ENCODE peak calls at places on chromosome 14, in four cellular contexts. One of them, this sample, is unnamed.

GRCh38 chr14:90970167-90970600 is 90.3 kb downstream of the RPS6KA5 start:
- DNase-seq in Peyer's patch: no peak
- DNase-seq in endothelial cell of umbilical vein: peak; percentile 58
- DNase-seq in heart left ventricle: no peak
- DNase-seq in this sample: peak; percentile 5

GRCh38 chr14:56650075-56650474 is 70.5 kb downstream of the TMEM260 start:
- DNase-seq in Peyer's patch: no peak
- DNase-seq in endothelial cell of umbilical vein: peak; percentile 15
- DNase-seq in heart left ventricle: peak; percentile 26
- DNase-seq in this sample: no peak

GRCh38 chr14:89004195-89004594 is 179.7 kb downstream of the TTC8 start:
- DNase-seq in Peyer's patch: no peak
- DNase-seq in heart left ventricle: no peak
- DNase-seq in endothelial cell of umbilical vein: no peak
- DNase-seq in this sample: no peak

GRCh38 chr14:72558721-72559120 is 335.2 kb downstream of the DPF3 start:
- DNase-seq in heart left ventricle: no peak
- DNase-seq in endothelial cell of umbilical vein: peak; percentile 28
- DNase-seq in Peyer's patch: no peak
- DNase-seq in this sample: peak; percentile 50

GRCh38 chr14:77869350-77869749 is 69.4 kb downstream of the ADCK1 start:
- DNase-seq in endothelial cell of umbilical vein: no peak
- DNase-seq in heart left ventricle: no peak
- DNase-seq in Peyer's patch: no peak
- DNase-seq in this sample: no peak

GRCh38 chr14:90472632-90473031 is 75.8 kb downstream of the CALM1 start:
- DNase-seq in Peyer's patch: no peak
- DNase-seq in heart left ventricle: no peak
- DNase-seq in endothelial cell of umbilical vein: no peak
- DNase-seq in this sample: no peak

GRCh38 chr14:64293976-64294671 is at the start of gene ESR2:
- DNase-seq in heart left ventricle: peak; percentile 30
- DNase-seq in endothelial cell of umbilical vein: peak; percentile 49
- DNase-seq in Peyer's patch: peak; percentile 53
- DNase-seq in this sample: no peak

GRCh38 chr14:24879661-24880381 is 170.1 kb downstream of the STXBP6 start:
- DNase-seq in heart left ventricle: no peak
- DNase-seq in Peyer's patch: no peak
- DNase-seq in endothelial cell of umbilical vein: no peak
- DNase-seq in this sample: no peak

GRCh38 chr14:89598548-89599186 is 181.6 kb upstream of the FOXN3 start:
- DNase-seq in heart left ventricle: no peak
- DNase-seq in endothelial cell of umbilical vein: no peak
- DNase-seq in Peyer's patch: no peak
- DNase-seq in this sample: no peak

GRCh38 chr14:100662850-100663527 is 63.7 kb upstream of the DLK1 start:
- DNase-seq in Peyer's patch: peak; percentile 82
- DNase-seq in heart left ventricle: peak; percentile 53
- DNase-seq in endothelial cell of umbilical vein: peak; percentile 66
- DNase-seq in this sample: peak; percentile 69

GRCh38 chr14:95199298-95199983 is 42.1 kb upstream of the DICER1 start:
- DNase-seq in endothelial cell of umbilical vein: no peak
- DNase-seq in Peyer's patch: no peak
- DNase-seq in heart left ventricle: no peak
- DNase-seq in this sample: no peak

GRCh38 chr14:55220230-55220629 is 28.8 kb upstream of the DLGAP5 start:
- DNase-seq in Peyer's patch: no peak
- DNase-seq in endothelial cell of umbilical vein: no peak
- DNase-seq in heart left ventricle: no peak
- DNase-seq in this sample: no peak

GRCh38 chr14:48504921-48505320 is 829.5 kb upstream of the MDGA2 start:
- DNase-seq in endothelial cell of umbilical vein: no peak
- DNase-seq in Peyer's patch: no peak
- DNase-seq in heart left ventricle: no peak
- DNase-seq in this sample: no peak

GRCh38 chr14:94310248-94310647 is 12.9 kb downstream of the SERPINA6 start:
- DNase-seq in Peyer's patch: no peak
- DNase-seq in endothelial cell of umbilical vein: no peak
- DNase-seq in heart left ventricle: no peak
- DNase-seq in this sample: no peak

GRCh38 chr14:64541261-64541970 is 875 bp downstream of the HSPA2 start:
- DNase-seq in heart left ventricle: no peak
- DNase-seq in Peyer's patch: no peak
- DNase-seq in endothelial cell of umbilical vein: peak; percentile 29
- DNase-seq in this sample: no peak

GRCh38 chr14:24613241-24613640 is 3.8 kb upstream of the GZMH start:
- DNase-seq in Peyer's patch: no peak
- DNase-seq in heart left ventricle: no peak
- DNase-seq in endothelial cell of umbilical vein: no peak
- DNase-seq in this sample: no peak

GRCh38 chr14:91405241-91405721 is 12.3 kb downstream of the CCDC88C start:
- DNase-seq in Peyer's patch: no peak
- DNase-seq in heart left ventricle: no peak
- DNase-seq in endothelial cell of umbilical vein: no peak
- DNase-seq in this sample: no peak

GRCh38 chr14:55271572-55272414 is 572 bp downstream of the FBXO34 start:
- DNase-seq in Peyer's patch: peak; percentile 84
- DNase-seq in endothelial cell of umbilical vein: peak; percentile 79
- DNase-seq in heart left ventricle: peak; percentile 73
- DNase-seq in this sample: peak; percentile 71

GRCh38 chr14:24289649-24290283 is 9.8 kb downstream of the DHRS1 start:
- DNase-seq in Peyer's patch: no peak
- DNase-seq in heart left ventricle: no peak
- DNase-seq in endothelial cell of umbilical vein: no peak
- DNase-seq in this sample: no peak

GRCh38 chr14:30373053-30373849 is 185.7 kb upstream of the G2E3 start:
- DNase-seq in heart left ventricle: no peak
- DNase-seq in endothelial cell of umbilical vein: no peak
- DNase-seq in Peyer's patch: no peak
- DNase-seq in this sample: no peak

GRCh38 chr14:101077511-101078074 is 174.1 kb upstream of the RTL1 start:
- DNase-seq in heart left ventricle: no peak
- DNase-seq in endothelial cell of umbilical vein: peak; percentile 73
- DNase-seq in Peyer's patch: no peak
- DNase-seq in this sample: no peak

GRCh38 chr14:65137648-65138317 is 35.5 kb upstream of the MAX start:
- DNase-seq in endothelial cell of umbilical vein: no peak
- DNase-seq in Peyer's patch: no peak
- DNase-seq in heart left ventricle: no peak
- DNase-seq in this sample: no peak

GRCh38 chr14:100894416-100894815 is 9.1 kb downstream of the RTL1 start:
- DNase-seq in endothelial cell of umbilical vein: no peak
- DNase-seq in Peyer's patch: peak; percentile 8
- DNase-seq in heart left ventricle: no peak
- DNase-seq in this sample: no peak

GRCh38 chr14:64745511-64746041 is 41.4 kb downstream of the PLEKHG3 start:
- DNase-seq in heart left ventricle: no peak
- DNase-seq in endothelial cell of umbilical vein: no peak
- DNase-seq in Peyer's patch: no peak
- DNase-seq in this sample: no peak

DNA sequence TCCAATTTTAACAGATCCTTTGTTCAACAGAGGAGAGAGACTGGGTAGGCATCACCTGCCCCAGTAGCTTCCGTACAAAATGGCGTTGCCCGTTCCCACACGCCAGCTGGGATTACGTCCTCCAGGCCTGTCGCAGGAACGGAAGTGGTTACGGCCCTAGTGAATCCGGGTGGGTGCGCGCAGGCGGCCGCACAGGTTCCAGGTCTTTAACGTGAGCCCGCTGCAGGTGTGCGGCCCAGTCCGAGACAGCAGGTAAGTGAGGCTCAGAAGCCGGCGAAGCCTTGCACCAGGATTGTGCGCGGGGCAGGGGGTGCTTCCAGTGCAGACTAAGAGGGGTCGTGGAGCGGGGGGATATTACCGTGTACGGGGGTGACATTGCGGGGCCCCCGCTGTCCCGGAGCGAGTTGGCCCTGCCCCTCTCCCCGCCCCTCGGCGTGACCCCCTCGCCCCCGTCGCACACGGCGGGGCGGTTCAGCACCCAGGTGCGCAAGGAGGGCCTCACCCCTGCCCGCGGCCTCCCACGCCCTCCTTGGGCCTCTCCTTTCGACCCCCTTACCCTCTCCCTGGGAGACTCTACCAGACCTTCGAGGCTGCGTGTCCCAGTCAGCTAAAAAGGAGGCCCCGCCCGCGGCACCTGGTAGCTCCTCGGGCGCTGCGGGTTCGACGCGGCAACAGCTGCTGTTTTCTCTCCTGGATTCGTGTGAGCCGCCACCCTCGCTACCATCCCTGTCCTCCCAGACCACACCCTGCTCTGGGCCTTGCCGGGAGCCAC is at the start of gene EXD2:
- DNase-seq in heart left ventricle: peak; percentile 92
- DNase-seq in endothelial cell of umbilical vein: peak; percentile 65
- DNase-seq in Peyer's patch: peak; percentile 90
- DNase-seq in this sample: peak; percentile 69
- TF ChIP-seq POLR2A in heart left ventricle: no peak
- TF ChIP-seq POLR2A in endothelial cell of umbilical vein: no peak
- TF ChIP-seq POLR2A in Peyer's patch: no peak
- TF ChIP-seq POLR2A in this sample: peak; percentile 19

GRCh38 chr14:75985618-75986438 is at the start of gene IFT43:
- DNase-seq in Peyer's patch: peak; percentile 93
- DNase-seq in endothelial cell of umbilical vein: peak; percentile 83
- DNase-seq in heart left ventricle: peak; percentile 94
- DNase-seq in this sample: peak; percentile 67
- TF ChIP-seq POLR2A in Peyer's patch: no peak
- TF ChIP-seq POLR2A in endothelial cell of umbilical vein: no peak
- TF ChIP-seq POLR2A in heart left ventricle: no peak
- TF ChIP-seq POLR2A in this sample: no peak

DNA sequence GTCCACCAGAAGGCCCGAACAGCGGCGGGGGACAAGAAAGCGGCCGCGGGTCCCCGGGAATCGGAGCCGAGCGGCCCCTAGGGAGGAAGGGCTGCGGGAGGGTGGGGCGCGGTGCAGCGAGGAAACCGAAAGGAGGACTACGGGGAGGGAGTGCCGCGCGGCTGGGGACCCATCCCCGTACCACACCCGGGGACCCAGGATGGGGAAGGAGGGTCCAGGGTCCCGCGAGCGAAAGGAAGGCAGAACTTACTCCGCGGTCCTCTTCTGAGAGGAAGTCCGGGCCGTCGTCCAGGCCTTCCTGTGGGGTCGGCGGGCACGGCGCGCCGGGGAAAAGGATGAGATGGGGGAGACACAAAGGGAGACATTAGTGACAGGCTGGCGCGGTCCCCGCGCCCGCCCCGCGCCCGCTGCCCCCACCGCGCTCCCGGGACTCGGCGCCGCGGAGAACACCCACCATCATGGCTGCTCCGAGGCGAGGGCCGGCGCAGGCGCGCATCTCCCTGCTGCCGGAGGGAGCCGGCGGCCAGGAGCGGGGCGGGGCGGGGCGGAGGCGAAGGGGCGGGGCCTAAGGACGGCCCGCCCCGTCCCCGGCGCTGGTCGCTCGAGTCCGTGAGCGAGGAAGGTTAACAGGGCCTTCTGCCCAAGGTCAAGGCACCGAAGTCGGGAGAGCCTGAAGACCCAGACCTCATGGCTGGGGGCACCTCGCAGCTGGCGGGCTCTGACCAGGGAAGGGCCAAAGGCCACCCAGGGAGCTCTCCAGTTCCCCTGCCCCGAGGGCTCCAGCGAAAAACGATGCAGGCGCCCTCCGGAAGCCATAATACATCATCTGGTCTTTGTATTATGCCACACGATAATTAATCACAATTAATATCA is at the start of gene SNX6:
- DNase-seq in Peyer's patch: peak; percentile 88
- DNase-seq in heart left ventricle: peak; percentile 85
- DNase-seq in endothelial cell of umbilical vein: peak; percentile 77
- DNase-seq in this sample: peak; percentile 95
- TF ChIP-seq POLR2A in Peyer's patch: peak; percentile 64
- TF ChIP-seq POLR2A in heart left ventricle: no peak
- TF ChIP-seq POLR2A in endothelial cell of umbilical vein: peak; percentile 75
- TF ChIP-seq POLR2A in this sample: peak; percentile 58

GRCh38 chr14:58390830-58391229 is 4.9 kb upstream of the TOMM20L start:
- DNase-seq in endothelial cell of umbilical vein: no peak
- DNase-seq in Peyer's patch: no peak
- DNase-seq in heart left ventricle: no peak
- DNase-seq in this sample: no peak

GRCh38 chr14:58398895-58399294 is 3.2 kb downstream of the TOMM20L start:
- DNase-seq in Peyer's patch: no peak
- DNase-seq in endothelial cell of umbilical vein: no peak
- DNase-seq in heart left ventricle: no peak
- DNase-seq in this sample: no peak

GRCh38 chr14:58398495-58398894 is 2.8 kb downstream of the TOMM20L start:
- DNase-seq in endothelial cell of umbilical vein: no peak
- DNase-seq in heart left ventricle: no peak
- DNase-seq in Peyer's patch: no peak
- DNase-seq in this sample: no peak

GRCh38 chr14:58395815-58396626 is at the start of gene TOMM20L:
- DNase-seq in Peyer's patch: peak; percentile 88
- DNase-seq in heart left ventricle: peak; percentile 78
- DNase-seq in endothelial cell of umbilical vein: peak; percentile 68
- DNase-seq in this sample: peak; percentile 28

DNA sequence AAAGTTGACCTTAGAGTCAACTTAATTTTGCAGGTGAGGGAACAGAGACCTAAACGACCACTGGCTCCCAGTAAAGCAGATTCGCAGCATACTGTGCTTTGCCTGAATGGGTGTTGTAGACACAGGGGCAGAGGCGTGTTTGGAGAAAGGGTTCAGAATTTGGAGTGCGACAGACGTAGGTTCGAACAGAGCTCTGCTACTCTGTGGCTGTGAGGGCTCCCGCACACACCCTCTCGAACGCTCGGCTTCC is 240 bp upstream of the TOMM20L start:
- DNase-seq in endothelial cell of umbilical vein: no peak
- DNase-seq in heart left ventricle: no peak
- DNase-seq in Peyer's patch: no peak
- DNase-seq in this sample: no peak
- TF ChIP-seq POLR2A in endothelial cell of umbilical vein: no peak
- TF ChIP-seq POLR2A in heart left ventricle: no peak
- TF ChIP-seq POLR2A in Peyer's patch: no peak
- TF ChIP-seq POLR2A in this sample: no peak

This sample was measured in H54.